ENCODE peak calls at places on chromosomes 3 and 15, in ten cellular contexts. One of them, this sample, is unnamed. For H3K9me3, the result is how much of the 10 kb centered on the place peaks cover.

GRCh38 chr15:67433495-67434099 is 87.3 kb upstream of the C15orf61 start:
- DNase-seq in effector memory CD4-positive, alpha-beta T cell: no peak
- DNase-seq in CD8-positive, alpha-beta T cell: no peak
- DNase-seq in prostate gland: peak
- DNase-seq in sigmoid colon: peak
- DNase-seq in spleen: no peak
- DNase-seq in iPS DF 6.9: peak
- DNase-seq in uterus: peak
- DNase-seq in heart right ventricle: peak
- DNase-seq in upper lobe of left lung: no peak
- DNase-seq in this sample: no peak

GRCh38 chr3:183438749-183439148 is 10.3 kb upstream of the MCF2L2 start:
- DNase-seq in uterus: no peak
- DNase-seq in sigmoid colon: no peak
- DNase-seq in iPS DF 6.9: no peak
- DNase-seq in heart right ventricle: no peak
- DNase-seq in upper lobe of left lung: no peak
- DNase-seq in CD8-positive, alpha-beta T cell: no peak
- DNase-seq in prostate gland: no peak
- DNase-seq in effector memory CD4-positive, alpha-beta T cell: no peak
- DNase-seq in spleen: no peak
- DNase-seq in this sample: no peak

GRCh38 chr3:74501001-74501400 is 113.5 kb downstream of the CNTN3 start:
- DNase-seq in sigmoid colon: no peak
- DNase-seq in spleen: no peak
- DNase-seq in uterus: no peak
- DNase-seq in CD8-positive, alpha-beta T cell: no peak
- DNase-seq in iPS DF 6.9: no peak
- DNase-seq in prostate gland: no peak
- DNase-seq in upper lobe of left lung: no peak
- DNase-seq in effector memory CD4-positive, alpha-beta T cell: no peak
- DNase-seq in heart right ventricle: no peak
- DNase-seq in this sample: no peak

GRCh38 chr15:63042879-63043340 is 363 bp downstream of the TPM1 start:
- DNase-seq in uterus: no peak
- DNase-seq in effector memory CD4-positive, alpha-beta T cell: no peak
- DNase-seq in spleen: peak
- DNase-seq in CD8-positive, alpha-beta T cell: no peak
- DNase-seq in sigmoid colon: no peak
- DNase-seq in iPS DF 6.9: no peak
- DNase-seq in upper lobe of left lung: no peak
- DNase-seq in prostate gland: no peak
- DNase-seq in heart right ventricle: no peak
- DNase-seq in this sample: no peak

GRCh38 chr15:101499863-101500713 is 10.6 kb upstream of the PCSK6 start:
- DNase-seq in sigmoid colon: peak
- DNase-seq in prostate gland: peak
- DNase-seq in upper lobe of left lung: no peak
- DNase-seq in heart right ventricle: peak
- DNase-seq in spleen: peak
- DNase-seq in CD8-positive, alpha-beta T cell: no peak
- DNase-seq in effector memory CD4-positive, alpha-beta T cell: no peak
- DNase-seq in uterus: no peak
- DNase-seq in iPS DF 6.9: no peak
- DNase-seq in this sample: peak

GRCh38 chr15:51200791-51201190 is 106.1 kb upstream of the TNFAIP8L3 start:
- DNase-seq in effector memory CD4-positive, alpha-beta T cell: no peak
- DNase-seq in uterus: no peak
- DNase-seq in sigmoid colon: no peak
- DNase-seq in CD8-positive, alpha-beta T cell: no peak
- DNase-seq in spleen: no peak
- DNase-seq in heart right ventricle: no peak
- DNase-seq in iPS DF 6.9: no peak
- DNase-seq in upper lobe of left lung: no peak
- DNase-seq in prostate gland: no peak
- DNase-seq in this sample: no peak

GRCh38 chr3:24678441-24678865 is 183.8 kb upstream of the THRB start:
- DNase-seq in iPS DF 6.9: no peak
- DNase-seq in heart right ventricle: no peak
- DNase-seq in sigmoid colon: no peak
- DNase-seq in spleen: no peak
- DNase-seq in upper lobe of left lung: no peak
- DNase-seq in prostate gland: no peak
- DNase-seq in uterus: peak
- DNase-seq in effector memory CD4-positive, alpha-beta T cell: no peak
- DNase-seq in CD8-positive, alpha-beta T cell: no peak
- DNase-seq in this sample: no peak

GRCh38 chr3:42638339-42638842 is 15.1 kb upstream of the ZBTB47 start:
- DNase-seq in spleen: no peak
- DNase-seq in prostate gland: no peak
- DNase-seq in CD8-positive, alpha-beta T cell: no peak
- DNase-seq in upper lobe of left lung: no peak
- DNase-seq in uterus: no peak
- DNase-seq in sigmoid colon: no peak
- DNase-seq in heart right ventricle: no peak
- DNase-seq in iPS DF 6.9: no peak
- DNase-seq in effector memory CD4-positive, alpha-beta T cell: peak
- DNase-seq in this sample: no peak

GRCh38 chr15:25719101-25719985 is 143.8 kb downstream of the ATP10A start:
- DNase-seq in spleen: peak
- DNase-seq in upper lobe of left lung: no peak
- DNase-seq in iPS DF 6.9: no peak
- DNase-seq in sigmoid colon: peak
- DNase-seq in heart right ventricle: no peak
- DNase-seq in uterus: no peak
- DNase-seq in CD8-positive, alpha-beta T cell: no peak
- DNase-seq in effector memory CD4-positive, alpha-beta T cell: no peak
- DNase-seq in prostate gland: no peak
- DNase-seq in this sample: no peak

GRCh38 chr15:25716414-25717102 is 146.6 kb downstream of the ATP10A start:
- DNase-seq in CD8-positive, alpha-beta T cell: no peak
- DNase-seq in prostate gland: no peak
- DNase-seq in effector memory CD4-positive, alpha-beta T cell: no peak
- DNase-seq in spleen: peak
- DNase-seq in upper lobe of left lung: peak
- DNase-seq in uterus: no peak
- DNase-seq in heart right ventricle: no peak
- DNase-seq in sigmoid colon: peak
- DNase-seq in iPS DF 6.9: no peak
- DNase-seq in this sample: no peak

GRCh38 chr15:25717116-25717755 is 145.9 kb downstream of the ATP10A start:
- DNase-seq in spleen: peak
- DNase-seq in heart right ventricle: no peak
- DNase-seq in CD8-positive, alpha-beta T cell: no peak
- DNase-seq in prostate gland: no peak
- DNase-seq in effector memory CD4-positive, alpha-beta T cell: no peak
- DNase-seq in upper lobe of left lung: no peak
- DNase-seq in uterus: no peak
- DNase-seq in iPS DF 6.9: no peak
- DNase-seq in sigmoid colon: peak
- DNase-seq in this sample: no peak

GRCh38 chr15:25718597-25718996 is 144.5 kb downstream of the ATP10A start:
- DNase-seq in heart right ventricle: no peak
- DNase-seq in sigmoid colon: peak
- DNase-seq in effector memory CD4-positive, alpha-beta T cell: no peak
- DNase-seq in prostate gland: no peak
- DNase-seq in uterus: no peak
- DNase-seq in upper lobe of left lung: no peak
- DNase-seq in CD8-positive, alpha-beta T cell: no peak
- DNase-seq in spleen: peak
- DNase-seq in iPS DF 6.9: no peak
- DNase-seq in this sample: no peak

DNA sequence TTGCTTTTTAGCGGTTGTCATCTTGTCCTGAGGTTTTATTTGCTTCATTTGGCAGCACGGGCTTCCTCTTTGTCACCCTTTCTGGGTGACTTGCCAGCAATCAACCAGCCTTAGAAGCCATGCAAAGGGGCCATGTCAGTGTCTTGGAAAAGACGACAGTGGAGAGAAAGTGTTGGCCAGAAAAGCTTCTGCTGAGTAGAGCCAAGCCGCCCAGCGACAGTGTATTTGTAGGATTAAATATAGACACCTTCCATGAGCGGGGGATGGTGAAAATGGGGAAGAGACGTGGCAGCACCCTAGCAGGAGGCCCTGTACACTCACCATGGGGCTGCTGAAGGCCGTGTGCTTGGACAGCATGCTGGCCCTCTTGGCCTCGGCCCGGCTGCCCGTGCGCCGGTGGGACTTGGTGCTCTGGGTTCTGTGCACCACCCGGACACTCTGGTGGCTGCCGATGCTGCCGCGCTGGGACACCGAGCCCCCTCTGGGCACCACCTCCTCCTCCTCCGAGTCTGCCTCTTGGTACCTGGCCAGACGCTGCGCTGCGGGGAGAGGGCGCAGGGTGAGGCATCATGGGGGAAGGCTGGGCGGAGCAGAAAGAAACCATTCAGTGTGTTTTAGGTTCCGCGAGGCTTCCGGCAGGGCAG is 145.1 kb downstream of the ATP10A start:
- DNase-seq in prostate gland: no peak
- DNase-seq in heart right ventricle: no peak
- DNase-seq in iPS DF 6.9: no peak
- DNase-seq in effector memory CD4-positive, alpha-beta T cell: no peak
- DNase-seq in upper lobe of left lung: peak
- DNase-seq in spleen: peak
- DNase-seq in CD8-positive, alpha-beta T cell: no peak
- DNase-seq in sigmoid colon: peak
- DNase-seq in uterus: no peak
- DNase-seq in this sample: no peak
- H3K9me3 ChIP-seq in prostate gland: under half
- H3K9me3 ChIP-seq in heart right ventricle: under half
- H3K9me3 ChIP-seq in iPS DF 6.9: under half
- H3K9me3 ChIP-seq in effector memory CD4-positive, alpha-beta T cell: under half
- H3K9me3 ChIP-seq in upper lobe of left lung: under half
- H3K9me3 ChIP-seq in spleen: under half
- H3K9me3 ChIP-seq in CD8-positive, alpha-beta T cell: under half
- H3K9me3 ChIP-seq in sigmoid colon: under half
- H3K9me3 ChIP-seq in uterus: under half
- H3K9me3 ChIP-seq in this sample: under half

GRCh38 chr15:73153447-73153846 is 101.2 kb downstream of the NEO1 start:
- DNase-seq in upper lobe of left lung: no peak
- DNase-seq in CD8-positive, alpha-beta T cell: no peak
- DNase-seq in sigmoid colon: no peak
- DNase-seq in iPS DF 6.9: no peak
- DNase-seq in uterus: no peak
- DNase-seq in heart right ventricle: no peak
- DNase-seq in effector memory CD4-positive, alpha-beta T cell: no peak
- DNase-seq in prostate gland: no peak
- DNase-seq in spleen: no peak
- DNase-seq in this sample: no peak

GRCh38 chr15:73156431-73157191 is 104.3 kb downstream of the NEO1 start:
- DNase-seq in iPS DF 6.9: no peak
- DNase-seq in upper lobe of left lung: no peak
- DNase-seq in sigmoid colon: no peak
- DNase-seq in CD8-positive, alpha-beta T cell: no peak
- DNase-seq in spleen: no peak
- DNase-seq in prostate gland: no peak
- DNase-seq in uterus: no peak
- DNase-seq in heart right ventricle: no peak
- DNase-seq in effector memory CD4-positive, alpha-beta T cell: no peak
- DNase-seq in this sample: no peak

GRCh38 chr15:73150831-73151230 is 98.6 kb downstream of the NEO1 start:
- DNase-seq in heart right ventricle: no peak
- DNase-seq in iPS DF 6.9: no peak
- DNase-seq in upper lobe of left lung: no peak
- DNase-seq in CD8-positive, alpha-beta T cell: no peak
- DNase-seq in effector memory CD4-positive, alpha-beta T cell: no peak
- DNase-seq in prostate gland: no peak
- DNase-seq in spleen: no peak
- DNase-seq in uterus: no peak
- DNase-seq in sigmoid colon: no peak
- DNase-seq in this sample: no peak

GRCh38 chr15:73153024-73153423 is 100.8 kb downstream of the NEO1 start:
- DNase-seq in upper lobe of left lung: no peak
- DNase-seq in effector memory CD4-positive, alpha-beta T cell: no peak
- DNase-seq in spleen: no peak
- DNase-seq in prostate gland: no peak
- DNase-seq in iPS DF 6.9: no peak
- DNase-seq in uterus: no peak
- DNase-seq in heart right ventricle: no peak
- DNase-seq in sigmoid colon: no peak
- DNase-seq in CD8-positive, alpha-beta T cell: no peak
- DNase-seq in this sample: no peak
- H3K9me3 ChIP-seq in upper lobe of left lung: under half
- H3K9me3 ChIP-seq in effector memory CD4-positive, alpha-beta T cell: under half
- H3K9me3 ChIP-seq in spleen: half or more
- H3K9me3 ChIP-seq in prostate gland: under half
- H3K9me3 ChIP-seq in iPS DF 6.9: under half
- H3K9me3 ChIP-seq in uterus: under half
- H3K9me3 ChIP-seq in heart right ventricle: under half
- H3K9me3 ChIP-seq in sigmoid colon: under half
- H3K9me3 ChIP-seq in CD8-positive, alpha-beta T cell: under half
- H3K9me3 ChIP-seq in this sample: under half

GRCh38 chr15:26614734-26615133 is 158.1 kb downstream of the GABRB3 start:
- DNase-seq in iPS DF 6.9: no peak
- DNase-seq in CD8-positive, alpha-beta T cell: no peak
- DNase-seq in effector memory CD4-positive, alpha-beta T cell: no peak
- DNase-seq in prostate gland: no peak
- DNase-seq in sigmoid colon: no peak
- DNase-seq in spleen: no peak
- DNase-seq in uterus: no peak
- DNase-seq in upper lobe of left lung: no peak
- DNase-seq in heart right ventricle: no peak
- DNase-seq in this sample: no peak

GRCh38 chr15:26620528-26620927 is 152.3 kb downstream of the GABRB3 start:
- DNase-seq in uterus: no peak
- DNase-seq in effector memory CD4-positive, alpha-beta T cell: no peak
- DNase-seq in heart right ventricle: no peak
- DNase-seq in iPS DF 6.9: no peak
- DNase-seq in upper lobe of left lung: no peak
- DNase-seq in sigmoid colon: no peak
- DNase-seq in prostate gland: no peak
- DNase-seq in spleen: no peak
- DNase-seq in CD8-positive, alpha-beta T cell: no peak
- DNase-seq in this sample: peak

GRCh38 chr15:26615188-26615926 is 157.5 kb downstream of the GABRB3 start:
- DNase-seq in sigmoid colon: no peak
- DNase-seq in upper lobe of left lung: no peak
- DNase-seq in uterus: no peak
- DNase-seq in heart right ventricle: no peak
- DNase-seq in iPS DF 6.9: no peak
- DNase-seq in prostate gland: no peak
- DNase-seq in effector memory CD4-positive, alpha-beta T cell: no peak
- DNase-seq in spleen: no peak
- DNase-seq in CD8-positive, alpha-beta T cell: no peak
- DNase-seq in this sample: no peak

GRCh38 chr15:26615927-26616302 is 157.0 kb downstream of the GABRB3 start:
- DNase-seq in iPS DF 6.9: no peak
- DNase-seq in sigmoid colon: no peak
- DNase-seq in spleen: no peak
- DNase-seq in prostate gland: no peak
- DNase-seq in CD8-positive, alpha-beta T cell: no peak
- DNase-seq in effector memory CD4-positive, alpha-beta T cell: no peak
- DNase-seq in upper lobe of left lung: no peak
- DNase-seq in uterus: no peak
- DNase-seq in heart right ventricle: no peak
- DNase-seq in this sample: no peak
- H3K9me3 ChIP-seq in iPS DF 6.9: under half
- H3K9me3 ChIP-seq in sigmoid colon: under half
- H3K9me3 ChIP-seq in spleen: under half
- H3K9me3 ChIP-seq in prostate gland: under half
- H3K9me3 ChIP-seq in CD8-positive, alpha-beta T cell: under half
- H3K9me3 ChIP-seq in effector memory CD4-positive, alpha-beta T cell: under half
- H3K9me3 ChIP-seq in upper lobe of left lung: under half
- H3K9me3 ChIP-seq in uterus: under half
- H3K9me3 ChIP-seq in heart right ventricle: under half
- H3K9me3 ChIP-seq in this sample: under half

GRCh38 chr15:94563455-94563854 is 332.1 kb downstream of the MCTP2 start:
- DNase-seq in uterus: no peak
- DNase-seq in CD8-positive, alpha-beta T cell: no peak
- DNase-seq in effector memory CD4-positive, alpha-beta T cell: no peak
- DNase-seq in iPS DF 6.9: no peak
- DNase-seq in prostate gland: no peak
- DNase-seq in sigmoid colon: no peak
- DNase-seq in spleen: no peak
- DNase-seq in heart right ventricle: no peak
- DNase-seq in upper lobe of left lung: no peak
- DNase-seq in this sample: no peak
- H3K9me3 ChIP-seq in uterus: under half
- H3K9me3 ChIP-seq in CD8-positive, alpha-beta T cell: under half
- H3K9me3 ChIP-seq in effector memory CD4-positive, alpha-beta T cell: under half
- H3K9me3 ChIP-seq in iPS DF 6.9: under half
- H3K9me3 ChIP-seq in prostate gland: under half
- H3K9me3 ChIP-seq in sigmoid colon: under half
- H3K9me3 ChIP-seq in spleen: under half
- H3K9me3 ChIP-seq in heart right ventricle: under half
- H3K9me3 ChIP-seq in upper lobe of left lung: under half
- H3K9me3 ChIP-seq in this sample: under half

This sample was measured in esophagus muscularis mucosa.